ENCODE peak calls at places on chromosomes 16 and 17, in eight cellular contexts. W is endothelial cell; D is stimulated activated CD4-positive, alpha-beta T cell treated with anti-CD3 and anti-CD28 coated beads, Interleukin-1b, Interleukin-23, amount 100 ng/mL, for 24 hours; V is M059J; I is caudate nucleus; L is activated CD4-positive, alpha-beta T cell treated with anti-CD3 and anti-CD28 coated beads, Interleukin-2, amount 10 ng/mL, durations not matched to agents 7 days and 5 days; S is stimulated activated CD8-positive, alpha-beta memory T cell treated with anti-CD3 and anti-CD28 coated beads, Interleukin-4, amount 100 ng/mL, for 4 hours; T is colonic mucosa. E is an unnamed sample.

GRCh38 chr16:30663038-30663437 is 4.8 kb downstream of the FBRS start:
- DNase-seq in W (no peak), D (no peak), V (no peak), I (no peak), L (no peak), S (no peak), T (no peak), E (no peak)

GRCh38 chr17:38725066-38725465 is 5.1 kb upstream of the CISD3 start:
- DNase-seq in W (no peak), D (no peak), V (no peak), I (no peak), L (no peak), S (no peak), T (no peak), E (no peak)

GRCh38 chr17:4605826-4606225 is 21.5 kb downstream of the SMTNL2 start:
- DNase-seq in W (peak; percentile 2), D (no peak), V (peak; percentile 38), I (no peak), L (no peak), S (no peak), T (no peak), E (no peak)

GRCh38 chr17:55672585-55673501 is 49.8 kb downstream of the TMEM100 start:
- DNase-seq in W (no peak), D (no peak), V (no peak), I (no peak), L (no peak), S (no peak), T (no peak), E (no peak)

GRCh38 chr17:75289832-75290337 is 652 bp upstream of the SLC25A19 start:
- DNase-seq in W (no peak), D (peak; percentile 40), V (peak; percentile 62), I (no peak), L (peak; percentile 73), S (peak; percentile 48), T (peak; percentile 64), E (no peak)

GRCh38 chr17:43998552-43998951 is 5.9 kb upstream of the NAGS start:
- DNase-seq in W (no peak), D (no peak), V (peak; percentile 57), I (no peak), L (no peak), S (no peak), T (no peak), E (no peak)

GRCh38 chr16:51500306-51500705 is 349.2 kb upstream of the SALL1 start:
- DNase-seq in W (no peak), D (no peak), V (peak; percentile 69), I (no peak), L (no peak), S (no peak), T (no peak), E (no peak)

GRCh38 chr17:62064029-62064790 is 868 bp downstream of the MED13 start:
- DNase-seq in W (no peak), D (no peak), V (peak; percentile 53), I (no peak), L (peak; percentile 29), S (no peak), T (no peak), E (no peak)

GRCh38 chr16:57471209-57471608 is 8.7 kb downstream of the POLR2C start:
- DNase-seq in W (no peak), D (no peak), V (no peak), I (no peak), L (no peak), S (no peak), T (no peak), E (no peak)

GRCh38 chr17:3002538-3003301 is 60.7 kb downstream of the OR1D5 start:
- DNase-seq in W (no peak), D (no peak), V (peak; percentile 15), I (no peak), L (no peak), S (no peak), T (peak; percentile 45), E (no peak)

GRCh38 chr16:11047057-11047456 is 102.7 kb downstream of the CLEC16A start:
- DNase-seq in W (no peak), D (no peak), V (peak; percentile 63), I (no peak), L (no peak), S (no peak), T (no peak), E (no peak)

GRCh38 chr16:1917665-1918111 is 527 bp downstream of the HS3ST6 start:
- DNase-seq in W (no peak), D (no peak), V (no peak), I (no peak), L (no peak), S (no peak), T (no peak), E (no peak)

GRCh38 chr16:78504391-78504945 is 405.0 kb downstream of the WWOX start:
- DNase-seq in W (no peak), D (no peak), V (no peak), I (no peak), L (no peak), S (no peak), T (peak; percentile 40), E (no peak)